ENCODE peak calls at places on chromosomes 11 and 22, in seven cellular contexts. G is adrenal gland; D is heart left ventricle; Q is CD8-positive, alpha-beta memory T cell; O is naive thymus-derived CD4-positive, alpha-beta T cell; R is OCI-LY7; U is tibial nerve. K is an unnamed sample. For H3K4me1, the result is how much of the 10 kb centered on the place peaks cover.

GRCh38 chr11:126317681-126318641 is 14.1 kb downstream of the DCPS start:
- DNase-seq in R (no peak), G (peak), O (no peak), U (peak), D (peak), Q (peak), K (no peak)

GRCh38 chr22:36986242-36986821 is 32.9 kb downstream of the TST start:
- DNase-seq in U (no peak), D (no peak), G (no peak), O (no peak), R (peak), Q (peak), K (no peak)

GRCh38 chr22:29167032-29167911 is 38.4 kb upstream of the EMID1 start:
- DNase-seq in R (peak), Q (no peak), O (no peak), D (no peak), G (no peak), U (no peak), K (no peak)

GRCh38 chr11:13152736-13153541 is 124.7 kb upstream of the BMAL1 start:
- DNase-seq in O (no peak), Q (no peak), U (no peak), D (no peak), R (no peak), G (no peak), K (no peak)

GRCh38 chr11:10823152-10823579 is 14.4 kb upstream of the EIF4G2 start:
- DNase-seq in R (no peak), U (no peak), D (no peak), O (no peak), Q (no peak), G (no peak), K (no peak)

GRCh38 chr11:114275295-114275694 is 20.9 kb upstream of the NNMT start:
- DNase-seq in Q (no peak), U (no peak), O (no peak), D (peak), G (no peak), R (no peak), K (no peak)

GRCh38 chr11:117761993-117762392 is 35.0 kb downstream of the DSCAML1 start:
- DNase-seq in G (no peak), U (no peak), D (no peak), O (no peak), R (no peak), Q (no peak), K (no peak)

GRCh38 chr11:70739091-70739490 is 340.8 kb downstream of the CTTN start:
- DNase-seq in G (no peak), U (no peak), Q (no peak), O (no peak), D (no peak), R (no peak), K (no peak)

GRCh38 chr11:61996933-61997332 is 29.5 kb upstream of the FTH1 start:
- DNase-seq in R (no peak), D (no peak), Q (no peak), O (no peak), U (no peak), G (no peak), K (no peak)

GRCh38 chr22:49406047-49406650 is 421.5 kb downstream of the BRD1 start:
- DNase-seq in O (no peak), U (no peak), Q (no peak), G (no peak), D (no peak), R (no peak), K (no peak)

GRCh38 chr11:70397336-70397982 is 870 bp upstream of the CTTN start:
- DNase-seq in D (no peak), U (no peak), G (peak), R (no peak), Q (peak), O (no peak), K (no peak)

GRCh38 chr22:47153854-47154542 is 391.5 kb downstream of the TBC1D22A start:
- DNase-seq in U (no peak), Q (no peak), D (no peak), G (peak), R (no peak), O (no peak), K (no peak)

GRCh38 chr22:34866501-34867171 is 199.3 kb upstream of the ISX start:
- DNase-seq in R (no peak), U (no peak), D (no peak), Q (no peak), G (no peak), O (no peak), K (no peak)

GRCh38 chr11:72238492-72239295 is 5.3 kb downstream of the PHOX2A start:
- DNase-seq in R (no peak), U (no peak), G (no peak), O (no peak), Q (no peak), D (no peak), K (peak)

GRCh38 chr22:43088616-43088978 is 594 bp downstream of the TTLL1 start:
- DNase-seq in U (no peak), G (no peak), O (no peak), R (no peak), D (no peak), Q (no peak), K (no peak)

GRCh38 chr11:128532016-128532570 is 55.3 kb downstream of the ETS1 start:
- DNase-seq in O (no peak), U (no peak), D (no peak), G (no peak), Q (no peak), R (no peak), K (peak)

DNA sequence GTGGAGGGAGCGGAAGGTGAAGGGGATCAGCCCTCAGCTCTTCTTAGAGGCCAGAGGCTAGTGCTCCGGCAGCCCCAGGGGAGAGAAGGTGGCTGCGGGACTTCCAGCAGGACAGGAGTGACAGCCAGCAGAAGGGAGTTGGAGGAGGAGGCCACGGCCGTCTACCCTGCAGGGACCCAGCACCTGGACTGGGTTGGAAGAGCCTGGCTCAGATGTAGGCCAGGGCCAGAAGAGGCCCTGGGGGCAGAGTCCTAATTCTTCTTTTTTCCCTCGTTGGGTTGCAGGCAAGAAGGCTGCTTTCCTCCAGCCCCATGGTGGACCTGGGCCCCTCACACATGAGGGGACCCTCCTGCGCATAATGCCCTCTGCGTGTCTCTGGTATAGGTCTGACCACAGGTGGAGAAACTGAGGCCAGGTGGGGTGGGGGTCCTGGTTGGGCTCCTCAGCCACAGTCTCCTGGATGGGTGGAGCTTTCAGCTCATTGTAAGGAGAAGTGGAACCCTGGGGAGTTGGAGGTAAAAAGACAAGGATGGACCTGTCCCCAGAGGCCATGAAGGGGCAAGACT is 2.3 kb upstream of the MCAM start:
- DNase-seq in D (no peak), G (no peak), R (no peak), O (no peak), Q (no peak), U (no peak), K (no peak)
- H3K4me1 ChIP-seq in D (half or more), G (under half), R (half or more), O (under half), Q (under half), U (half or more), K (half or more)

GRCh38 chr11:63764201-63764711 is 4.3 kb downstream of the ZFTA start:
- DNase-seq in U (no peak), R (no peak), D (peak), O (no peak), Q (no peak), G (no peak), K (no peak)
- H3K27ac ChIP-seq in U (peak), R (no peak), D (peak), O (no peak), Q (no peak), G (peak), K (no peak)

DNA sequence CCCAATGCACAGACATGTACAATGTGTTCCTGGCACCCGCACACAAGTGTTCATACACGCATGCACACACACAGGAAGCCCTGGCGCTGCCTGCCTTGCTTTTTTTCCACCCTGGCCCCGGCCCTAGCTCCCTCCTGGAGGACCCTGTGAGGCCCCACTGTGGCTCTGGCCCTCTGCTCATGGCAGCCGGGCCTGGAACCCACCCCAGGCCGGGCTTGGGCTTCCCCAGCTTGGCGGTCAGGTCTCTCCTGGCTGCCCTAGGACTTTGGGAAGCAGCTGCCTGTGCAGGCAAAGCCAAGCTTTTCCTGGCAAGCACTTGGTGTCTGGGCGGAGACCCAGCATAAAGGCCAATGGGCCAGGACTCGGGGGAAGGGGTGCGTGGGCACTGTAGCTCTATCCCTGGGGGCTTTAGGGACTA is 30.5 kb downstream of the CD82 start:
- DNase-seq in G (no peak), U (no peak), Q (no peak), D (peak), O (no peak), R (no peak), K (peak)
- H3K4me1 ChIP-seq in G (under half), U (half or more), Q (under half), D (under half), O (under half), R (under half), K (under half)

DNA sequence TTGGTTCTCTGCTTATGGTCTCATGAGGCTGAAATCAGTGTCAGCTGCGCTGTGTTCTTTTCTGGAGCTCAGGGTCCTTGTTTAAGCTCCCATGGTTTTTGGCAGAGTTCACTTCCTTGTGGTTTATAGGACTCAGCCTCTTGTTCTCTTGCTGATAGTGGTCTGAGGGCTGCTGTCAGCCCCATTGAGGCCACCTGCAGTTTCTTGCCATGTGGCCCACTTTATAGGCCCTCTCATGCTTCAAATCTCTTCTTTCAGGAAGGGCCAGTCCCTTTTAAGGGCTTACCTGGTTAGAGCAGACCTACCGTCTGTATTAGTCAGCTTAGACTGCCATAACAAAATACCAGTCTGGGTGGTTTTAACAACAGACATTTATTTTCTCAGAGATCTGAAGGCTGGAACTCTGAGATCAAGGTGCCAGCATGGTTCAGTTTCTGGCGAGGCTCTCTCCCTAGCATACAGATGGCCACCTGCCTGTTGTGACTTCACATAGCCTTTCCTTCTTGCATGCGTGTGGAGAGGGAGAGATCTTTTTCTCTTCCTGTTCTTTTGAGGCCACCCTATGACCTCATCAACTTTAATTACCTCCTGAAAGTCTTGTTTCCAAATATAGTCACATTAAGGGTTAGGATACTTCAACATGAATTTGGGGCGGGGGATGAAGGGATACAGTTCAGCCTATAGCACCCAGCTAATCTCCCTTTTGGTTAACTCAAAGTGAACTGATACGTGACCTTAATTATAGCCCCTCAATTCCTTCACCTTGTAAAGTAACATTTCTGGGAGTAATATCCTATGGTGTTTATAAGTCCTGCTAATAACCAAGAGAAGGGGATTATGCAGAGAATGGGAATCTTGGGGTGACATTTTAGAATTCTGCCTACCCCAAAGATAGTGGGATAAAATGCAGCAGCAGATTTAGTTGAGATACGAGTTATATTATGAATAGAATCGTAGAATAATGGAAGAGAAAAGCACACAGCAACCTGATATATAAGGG is 131.8 kb downstream of the UVRAG start:
- DNase-seq in U (no peak), G (peak), O (no peak), Q (no peak), R (no peak), D (peak), K (no peak)
- H3K27ac ChIP-seq in U (peak), G (peak), O (no peak), Q (no peak), R (no peak), D (peak), K (peak)

DNA sequence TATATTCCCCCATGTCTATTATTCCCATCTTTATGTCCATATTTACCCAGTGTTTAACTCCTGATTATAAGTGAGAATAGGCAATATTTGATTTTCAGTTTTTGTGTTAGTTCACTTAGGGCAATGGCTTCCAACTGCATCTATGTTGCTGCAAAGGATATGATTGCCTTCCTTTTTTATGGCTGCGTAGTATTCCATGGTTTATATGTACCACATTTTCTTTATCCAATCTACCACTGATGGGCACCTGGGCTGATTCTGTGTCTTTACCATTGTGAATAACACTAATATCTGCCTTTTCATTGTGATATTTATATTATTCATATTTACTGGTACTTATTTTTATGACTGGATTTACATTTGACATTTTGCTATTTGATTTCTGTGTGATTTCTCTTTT is 649.6 kb downstream of the NTM start:
- DNase-seq in G (no peak), U (no peak), R (no peak), D (no peak), O (no peak), Q (no peak), K (no peak)
- H3K4me1 ChIP-seq in G (under half), U (under half), R (under half), D (under half), O (under half), Q (under half), K (under half)

DNA sequence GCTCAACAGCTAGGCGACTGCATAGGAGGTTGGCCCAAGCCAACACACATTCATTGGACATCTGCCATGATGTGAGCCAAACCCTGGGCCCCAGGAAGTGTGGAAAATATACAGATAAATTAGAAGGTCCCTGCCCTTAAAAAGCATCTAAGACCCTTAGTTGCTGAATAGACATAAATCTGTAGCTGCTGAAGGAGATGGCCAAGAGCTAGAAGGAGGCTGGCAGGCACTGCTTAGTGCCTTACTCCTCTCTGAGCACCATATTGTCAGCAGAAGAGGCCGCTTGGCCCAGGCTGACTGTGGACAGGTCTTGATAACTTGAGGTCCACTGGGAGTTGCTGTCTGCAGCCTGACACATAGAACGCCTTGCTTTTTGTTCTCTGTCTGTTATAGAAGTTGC is 53.2 kb upstream of the CD44 start:
- DNase-seq in R (no peak), U (no peak), O (no peak), D (peak), G (no peak), Q (no peak), K (no peak)
- H3K27ac ChIP-seq in R (no peak), U (no peak), O (no peak), D (no peak), G (no peak), Q (no peak), K (no peak)

DNA sequence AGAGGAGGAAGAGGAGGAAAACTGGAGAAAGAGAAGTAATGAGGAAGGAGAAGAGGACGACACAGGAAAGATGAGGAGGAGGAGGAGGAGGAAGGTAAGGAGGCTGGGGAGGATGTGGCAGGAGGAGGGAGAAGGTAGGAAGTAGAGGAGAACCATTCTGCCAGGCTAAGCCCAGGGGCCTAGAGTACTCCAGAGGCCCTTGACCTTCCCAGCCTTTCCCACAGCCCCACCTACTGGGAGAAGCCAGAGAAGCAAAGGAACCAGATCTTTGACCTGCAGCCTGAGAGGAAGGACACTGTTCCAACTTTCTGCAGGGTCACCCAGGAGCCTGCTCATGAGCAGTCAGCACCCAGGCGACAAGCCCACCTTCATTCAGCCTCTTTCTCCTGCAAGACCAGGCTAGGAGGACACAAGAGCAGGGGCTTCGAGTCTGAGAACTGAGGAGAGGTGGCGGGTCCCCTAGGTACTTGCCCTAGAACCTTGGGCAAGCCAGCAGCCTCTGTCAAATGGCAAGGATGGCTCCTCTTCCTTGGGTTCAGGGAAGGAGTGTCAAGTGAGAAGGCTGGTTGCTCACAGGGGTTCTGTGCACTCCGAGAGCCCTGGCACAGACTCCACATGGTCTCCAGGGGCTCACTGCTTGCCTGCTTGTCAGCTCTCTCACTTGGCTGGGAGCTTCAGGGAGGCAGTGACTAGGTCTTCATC is 27.9 kb upstream of the OAF start:
- DNase-seq in U (no peak), O (no peak), Q (no peak), R (peak), G (peak), D (peak), K (no peak)
- H3K4me1 ChIP-seq in U (half or more), O (under half), Q (under half), R (under half), G (under half), D (half or more), K (under half)